ENCODE peak calls at places on chromosome 6, in seven cellular contexts. One of them, this sample, is unnamed.
A peak's percentile ranks its signal among the peaks of the same experiment; 100 is the strongest.

GRCh38 chr6:129603731-129604130 is 106.2 kb downstream of the ARHGAP18 start:
- DNase-seq in left ventricle myocardium inferior: no peak
- DNase-seq in endothelial cell of umbilical vein: no peak
- DNase-seq in sigmoid colon: no peak
- DNase-seq in HL-60: no peak
- DNase-seq in aorta: no peak
- DNase-seq in IMR-90: no peak
- DNase-seq in this sample: no peak

GRCh38 chr6:33424855-33425667 is 5.2 kb downstream of the SYNGAP1 start:
- DNase-seq in HL-60: no peak
- DNase-seq in aorta: peak; percentile 74
- DNase-seq in left ventricle myocardium inferior: no peak
- DNase-seq in sigmoid colon: no peak
- DNase-seq in endothelial cell of umbilical vein: no peak
- DNase-seq in IMR-90: no peak
- DNase-seq in this sample: no peak

GRCh38 chr6:150749091-150749670 is 116.3 kb upstream of the MTHFD1L start:
- DNase-seq in left ventricle myocardium inferior: no peak
- DNase-seq in IMR-90: no peak
- DNase-seq in endothelial cell of umbilical vein: no peak
- DNase-seq in aorta: no peak
- DNase-seq in sigmoid colon: no peak
- DNase-seq in HL-60: no peak
- DNase-seq in this sample: no peak

GRCh38 chr6:105814745-105815536 is 271.2 kb upstream of the PRDM1 start:
- DNase-seq in sigmoid colon: no peak
- DNase-seq in HL-60: no peak
- DNase-seq in left ventricle myocardium inferior: no peak
- DNase-seq in endothelial cell of umbilical vein: no peak
- DNase-seq in aorta: no peak
- DNase-seq in IMR-90: no peak
- DNase-seq in this sample: no peak

GRCh38 chr6:7050911-7051779 is 56.6 kb upstream of the RREB1 start:
- DNase-seq in sigmoid colon: peak; percentile 69
- DNase-seq in endothelial cell of umbilical vein: peak; percentile 21
- DNase-seq in left ventricle myocardium inferior: peak; percentile 36
- DNase-seq in HL-60: peak; percentile 45
- DNase-seq in aorta: peak; percentile 85
- DNase-seq in IMR-90: peak; percentile 82
- DNase-seq in this sample: peak; percentile 62

GRCh38 chr6:152983637-152984386 is 971 bp upstream of the FBXO5 start:
- DNase-seq in sigmoid colon: peak; percentile 96
- DNase-seq in HL-60: peak; percentile 82
- DNase-seq in left ventricle myocardium inferior: peak; percentile 94
- DNase-seq in IMR-90: peak; percentile 78
- DNase-seq in aorta: peak; percentile 99
- DNase-seq in endothelial cell of umbilical vein: peak; percentile 69
- DNase-seq in this sample: peak; percentile 81

GRCh38 chr6:22025468-22026159 is 271.2 kb downstream of the PRL start:
- DNase-seq in aorta: no peak
- DNase-seq in sigmoid colon: no peak
- DNase-seq in left ventricle myocardium inferior: no peak
- DNase-seq in IMR-90: peak; percentile 81
- DNase-seq in endothelial cell of umbilical vein: peak; percentile 95
- DNase-seq in HL-60: peak; percentile 88
- DNase-seq in this sample: no peak

GRCh38 chr6:95959291-95959690 is 56.5 kb upstream of the FUT9 start:
- DNase-seq in sigmoid colon: no peak
- DNase-seq in aorta: no peak
- DNase-seq in endothelial cell of umbilical vein: no peak
- DNase-seq in HL-60: no peak
- DNase-seq in IMR-90: no peak
- DNase-seq in left ventricle myocardium inferior: no peak
- DNase-seq in this sample: no peak

GRCh38 chr6:138979365-138979764 is 8.7 kb downstream of the REPS1 start:
- DNase-seq in sigmoid colon: no peak
- DNase-seq in left ventricle myocardium inferior: no peak
- DNase-seq in endothelial cell of umbilical vein: no peak
- DNase-seq in HL-60: no peak
- DNase-seq in IMR-90: peak; percentile 17
- DNase-seq in aorta: no peak
- DNase-seq in this sample: no peak

GRCh38 chr6:162906479-162906878 is 178.7 kb downstream of the PACRG start:
- DNase-seq in left ventricle myocardium inferior: no peak
- DNase-seq in sigmoid colon: no peak
- DNase-seq in aorta: no peak
- DNase-seq in HL-60: no peak
- DNase-seq in IMR-90: no peak
- DNase-seq in endothelial cell of umbilical vein: no peak
- DNase-seq in this sample: no peak

GRCh38 chr6:32551410-32551809 is 21.3 kb upstream of the HLA-DRB5 start:
- DNase-seq in left ventricle myocardium inferior: no peak
- DNase-seq in sigmoid colon: no peak
- DNase-seq in IMR-90: no peak
- DNase-seq in aorta: no peak
- DNase-seq in HL-60: no peak
- DNase-seq in endothelial cell of umbilical vein: no peak
- DNase-seq in this sample: no peak

GRCh38 chr6:61203966-61204496 is 1082.0 kb downstream of the KHDRBS2 start:
- DNase-seq in endothelial cell of umbilical vein: no peak
- DNase-seq in left ventricle myocardium inferior: no peak
- DNase-seq in HL-60: no peak
- DNase-seq in IMR-90: no peak
- DNase-seq in aorta: no peak
- DNase-seq in sigmoid colon: no peak
- DNase-seq in this sample: no peak

GRCh38 chr6:17015551-17016381 is 86.1 kb upstream of the STMND1 start:
- DNase-seq in aorta: peak; percentile 81
- DNase-seq in endothelial cell of umbilical vein: peak; percentile 59
- DNase-seq in IMR-90: no peak
- DNase-seq in HL-60: peak; percentile 5
- DNase-seq in sigmoid colon: no peak
- DNase-seq in left ventricle myocardium inferior: peak; percentile 29
- DNase-seq in this sample: no peak

GRCh38 chr6:169829786-169830185 is 78.4 kb downstream of the ERMARD start:
- DNase-seq in aorta: no peak
- DNase-seq in IMR-90: no peak
- DNase-seq in left ventricle myocardium inferior: no peak
- DNase-seq in HL-60: no peak
- DNase-seq in sigmoid colon: no peak
- DNase-seq in endothelial cell of umbilical vein: no peak
- DNase-seq in this sample: peak; percentile 71

GRCh38 chr6:138031850-138032249 is 75.4 kb downstream of the PERP start:
- DNase-seq in endothelial cell of umbilical vein: no peak
- DNase-seq in HL-60: no peak
- DNase-seq in aorta: no peak
- DNase-seq in IMR-90: no peak
- DNase-seq in sigmoid colon: no peak
- DNase-seq in left ventricle myocardium inferior: no peak
- DNase-seq in this sample: no peak

GRCh38 chr6:119493980-119494379 is 144.4 kb upstream of the MAN1A1 start:
- DNase-seq in IMR-90: no peak
- DNase-seq in aorta: no peak
- DNase-seq in sigmoid colon: no peak
- DNase-seq in left ventricle myocardium inferior: no peak
- DNase-seq in endothelial cell of umbilical vein: no peak
- DNase-seq in HL-60: no peak
- DNase-seq in this sample: no peak

GRCh38 chr6:72422126-72422680 is 199.7 kb upstream of the KCNQ5 start:
- DNase-seq in endothelial cell of umbilical vein: no peak
- DNase-seq in aorta: no peak
- DNase-seq in left ventricle myocardium inferior: no peak
- DNase-seq in HL-60: no peak
- DNase-seq in sigmoid colon: no peak
- DNase-seq in IMR-90: peak; percentile 53
- DNase-seq in this sample: no peak

GRCh38 chr6:30463242-30463641 is 26.1 kb upstream of the HLA-E start:
- DNase-seq in sigmoid colon: no peak
- DNase-seq in HL-60: peak; percentile 40
- DNase-seq in IMR-90: no peak
- DNase-seq in endothelial cell of umbilical vein: no peak
- DNase-seq in aorta: no peak
- DNase-seq in left ventricle myocardium inferior: no peak
- DNase-seq in this sample: no peak

GRCh38 chr6:30462482-30462881 is 26.8 kb upstream of the HLA-E start:
- DNase-seq in sigmoid colon: no peak
- DNase-seq in IMR-90: no peak
- DNase-seq in left ventricle myocardium inferior: no peak
- DNase-seq in aorta: no peak
- DNase-seq in endothelial cell of umbilical vein: no peak
- DNase-seq in HL-60: no peak
- DNase-seq in this sample: no peak

GRCh38 chr6:30461055-30461454 is 28.3 kb upstream of the HLA-E start:
- DNase-seq in endothelial cell of umbilical vein: no peak
- DNase-seq in left ventricle myocardium inferior: no peak
- DNase-seq in HL-60: no peak
- DNase-seq in sigmoid colon: no peak
- DNase-seq in IMR-90: no peak
- DNase-seq in aorta: no peak
- DNase-seq in this sample: no peak

GRCh38 chr6:30465582-30466306 is 23.6 kb upstream of the HLA-E start:
- DNase-seq in aorta: no peak
- DNase-seq in left ventricle myocardium inferior: no peak
- DNase-seq in sigmoid colon: no peak
- DNase-seq in HL-60: no peak
- DNase-seq in IMR-90: no peak
- DNase-seq in endothelial cell of umbilical vein: no peak
- DNase-seq in this sample: no peak

GRCh38 chr6:30463651-30464618 is 25.4 kb upstream of the HLA-E start:
- DNase-seq in endothelial cell of umbilical vein: no peak
- DNase-seq in left ventricle myocardium inferior: peak; percentile 40
- DNase-seq in HL-60: peak; percentile 90
- DNase-seq in sigmoid colon: no peak
- DNase-seq in IMR-90: peak; percentile 50
- DNase-seq in aorta: peak; percentile 79
- DNase-seq in this sample: peak; percentile 77
- H3K27me3 ChIP-seq in endothelial cell of umbilical vein: peaks cover 79% of the 10 kb centered on the region
- H3K27me3 ChIP-seq in left ventricle myocardium inferior: peaks cover 97% of the 10 kb centered on the region
- H3K27me3 ChIP-seq in HL-60: peaks cover 81% of the 10 kb centered on the region
- H3K27me3 ChIP-seq in sigmoid colon: peaks cover 78% of the 10 kb centered on the region
- H3K27me3 ChIP-seq in IMR-90: peaks cover 81% of the 10 kb centered on the region
- H3K27me3 ChIP-seq in aorta: no peaks in the 10 kb centered on the region
- H3K27me3 ChIP-seq in this sample: peaks cover 100% of the 10 kb centered on the region

DNA sequence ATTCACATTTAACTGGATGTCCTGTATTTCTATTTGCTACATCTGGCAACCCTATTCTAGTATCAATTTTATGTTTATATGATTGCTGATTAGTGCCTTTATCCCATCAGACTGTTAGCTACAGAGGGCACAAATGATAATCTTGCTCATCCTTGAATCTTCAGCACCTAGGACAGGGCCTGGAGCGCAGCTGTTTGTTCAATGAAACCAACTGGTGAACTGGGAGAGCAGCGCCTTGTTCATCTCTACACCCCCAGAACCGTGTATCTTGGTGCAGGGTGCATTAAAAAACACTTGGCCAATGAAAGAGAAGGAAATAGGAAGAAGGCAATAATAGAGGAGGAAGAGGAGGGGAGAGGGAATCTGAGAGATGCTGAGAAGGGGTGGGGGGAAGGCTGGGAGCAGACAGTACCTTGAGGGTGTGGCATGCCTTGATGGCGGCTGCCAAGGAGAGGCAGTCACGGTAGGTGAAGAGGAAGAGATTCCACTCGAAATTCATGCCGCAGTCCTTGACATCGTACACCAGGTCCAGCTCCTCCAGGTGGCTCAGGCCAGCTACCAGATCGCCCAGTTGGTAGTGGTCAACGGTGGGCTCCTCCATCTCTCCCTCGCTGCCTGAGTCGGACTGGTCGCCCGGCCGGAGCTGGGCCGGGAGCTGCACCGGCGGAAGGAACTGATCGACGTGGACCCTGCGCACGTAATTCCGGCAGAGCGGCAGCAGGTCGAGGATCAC is 15.5 kb downstream of the TMEM151B start:
- DNase-seq in sigmoid colon: no peak
- DNase-seq in left ventricle myocardium inferior: no peak
- DNase-seq in IMR-90: peak; percentile 35
- DNase-seq in HL-60: no peak
- DNase-seq in endothelial cell of umbilical vein: no peak
- DNase-seq in aorta: no peak
- DNase-seq in this sample: no peak
- H3K27me3 ChIP-seq in sigmoid colon: peaks cover 23% of the 10 kb centered on the region
- H3K27me3 ChIP-seq in left ventricle myocardium inferior: peaks cover 100% of the 10 kb centered on the region
- H3K27me3 ChIP-seq in IMR-90: peaks cover 38% of the 10 kb centered on the region
- H3K27me3 ChIP-seq in HL-60: peaks cover 11% of the 10 kb centered on the region
- H3K27me3 ChIP-seq in endothelial cell of umbilical vein: peaks cover 5% of the 10 kb centered on the region
- H3K27me3 ChIP-seq in aorta: no peaks in the 10 kb centered on the region
- H3K27me3 ChIP-seq in this sample: peaks cover 56% of the 10 kb centered on the region

GRCh38 chr6:128518531-128519131 is 1.8 kb downstream of the PTPRK start:
- DNase-seq in aorta: peak; percentile 83
- DNase-seq in HL-60: no peak
- DNase-seq in sigmoid colon: no peak
- DNase-seq in IMR-90: no peak
- DNase-seq in endothelial cell of umbilical vein: peak; percentile 64
- DNase-seq in left ventricle myocardium inferior: no peak
- DNase-seq in this sample: no peak
- H3K27me3 ChIP-seq in aorta: no peaks in the 10 kb centered on the region
- H3K27me3 ChIP-seq in HL-60: peaks cover 45% of the 10 kb centered on the region
- H3K27me3 ChIP-seq in sigmoid colon: no peaks in the 10 kb centered on the region
- H3K27me3 ChIP-seq in IMR-90: no peaks in the 10 kb centered on the region
- H3K27me3 ChIP-seq in endothelial cell of umbilical vein: no peaks in the 10 kb centered on the region
- H3K27me3 ChIP-seq in left ventricle myocardium inferior: no peaks in the 10 kb centered on the region
- H3K27me3 ChIP-seq in this sample: no peaks in the 10 kb centered on the region

GRCh38 chr6:12865117-12865516 is 148.6 kb downstream of the PHACTR1 start:
- DNase-seq in left ventricle myocardium inferior: no peak
- DNase-seq in sigmoid colon: no peak
- DNase-seq in HL-60: no peak
- DNase-seq in aorta: no peak
- DNase-seq in endothelial cell of umbilical vein: no peak
- DNase-seq in IMR-90: no peak
- DNase-seq in this sample: no peak

GRCh38 chr6:12873706-12874105 is 157.1 kb downstream of the PHACTR1 start:
- DNase-seq in endothelial cell of umbilical vein: no peak
- DNase-seq in sigmoid colon: no peak
- DNase-seq in aorta: no peak
- DNase-seq in HL-60: no peak
- DNase-seq in IMR-90: no peak
- DNase-seq in left ventricle myocardium inferior: no peak
- DNase-seq in this sample: no peak

GRCh38 chr6:12865782-12866181 is 149.2 kb downstream of the PHACTR1 start:
- DNase-seq in sigmoid colon: no peak
- DNase-seq in aorta: no peak
- DNase-seq in endothelial cell of umbilical vein: no peak
- DNase-seq in IMR-90: no peak
- DNase-seq in left ventricle myocardium inferior: no peak
- DNase-seq in HL-60: no peak
- DNase-seq in this sample: no peak

GRCh38 chr6:12866422-12867029 is 150.0 kb downstream of the PHACTR1 start:
- DNase-seq in sigmoid colon: no peak
- DNase-seq in endothelial cell of umbilical vein: no peak
- DNase-seq in left ventricle myocardium inferior: no peak
- DNase-seq in aorta: no peak
- DNase-seq in IMR-90: no peak
- DNase-seq in HL-60: no peak
- DNase-seq in this sample: no peak

DNA sequence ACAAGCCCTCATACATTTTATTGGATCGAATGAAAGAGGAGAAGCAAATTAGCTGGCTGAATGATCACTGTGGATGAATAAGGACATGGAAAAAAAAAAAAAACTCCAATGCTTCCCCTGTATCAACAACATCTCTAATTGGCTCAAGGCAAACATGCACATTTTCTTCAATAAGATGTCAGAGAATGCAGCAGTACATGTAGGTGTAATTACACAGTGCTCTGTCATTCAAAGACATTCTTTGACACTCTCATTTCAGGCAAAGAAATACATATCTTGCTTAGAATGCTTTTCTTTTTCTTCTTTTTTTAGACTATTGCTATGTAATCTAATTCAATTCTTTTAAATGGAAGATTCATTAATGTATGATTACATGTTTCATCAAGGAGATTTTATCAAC is 153.5 kb downstream of the PHACTR1 start:
- DNase-seq in aorta: no peak
- DNase-seq in IMR-90: no peak
- DNase-seq in left ventricle myocardium inferior: no peak
- DNase-seq in endothelial cell of umbilical vein: no peak
- DNase-seq in HL-60: no peak
- DNase-seq in sigmoid colon: no peak
- DNase-seq in this sample: no peak
- H3K27me3 ChIP-seq in aorta: no peaks in the 10 kb centered on the region
- H3K27me3 ChIP-seq in IMR-90: no peaks in the 10 kb centered on the region
- H3K27me3 ChIP-seq in left ventricle myocardium inferior: peaks cover 63% of the 10 kb centered on the region
- H3K27me3 ChIP-seq in endothelial cell of umbilical vein: peaks cover 6% of the 10 kb centered on the region
- H3K27me3 ChIP-seq in HL-60: peaks cover 8% of the 10 kb centered on the region
- H3K27me3 ChIP-seq in sigmoid colon: no peaks in the 10 kb centered on the region
- H3K27me3 ChIP-seq in this sample: peaks cover 17% of the 10 kb centered on the region

This sample was measured in left lung.